ENCODE peak calls at places on chromosomes 5 and 9, in five cellular contexts. S is GM23338, L is HepG2, I is K562, J is GM12878. Q is an unnamed sample.

GRCh38 chr5:120803282-120803681 is 339.2 kb downstream of the PRR16 start:
- DNase-seq in S (peak; percentile 44), J (no peak), I (no peak), L (no peak), Q (no peak)

GRCh38 chr5:59231221-59231931 is 648.5 kb downstream of the RAB3C start:
- DNase-seq in L (no peak), I (no peak), J (no peak), S (no peak), Q (no peak)

GRCh38 chr5:107592515-107592914 is 78.2 kb downstream of the EFNA5 start:
- DNase-seq in L (no peak), J (no peak), S (no peak), I (no peak), Q (no peak)

GRCh38 chr5:103808464-103809106 is 246.0 kb upstream of the NUDT12 start:
- DNase-seq in L (peak; percentile 34), J (no peak), I (peak; percentile 36), S (peak; percentile 84), Q (peak; percentile 40)

GRCh38 chr5:3269400-3270169 is 326.0 kb upstream of the IRX1 start:
- DNase-seq in I (no peak), S (no peak), J (no peak), L (no peak), Q (no peak)

GRCh38 chr5:75522025-75522424 is 10.3 kb downstream of the POLK start:
- DNase-seq in J (no peak), S (no peak), L (no peak), I (no peak), Q (no peak)

GRCh38 chr9:4837768-4838546 is 45.2 kb downstream of the RCL1 start:
- DNase-seq in I (no peak), L (peak; percentile 81), J (no peak), S (no peak), Q (no peak)

GRCh38 chr5:180636403-180637075 is 12.9 kb downstream of the FLT4 start:
- DNase-seq in J (no peak), L (no peak), S (no peak), I (no peak), Q (no peak)

GRCh38 chr5:95448836-95449235 is 57.7 kb downstream of the FAM81B start:
- DNase-seq in S (no peak), I (no peak), L (no peak), J (no peak), Q (no peak)

GRCh38 chr9:89455356-89455824 is 42.5 kb downstream of the SEMA4D start:
- DNase-seq in S (no peak), I (no peak), L (no peak), J (no peak), Q (no peak)

GRCh38 chr5:132877938-132878337 is 4.5 kb downstream of the LEAP2 start:
- DNase-seq in S (no peak), I (no peak), L (no peak), J (no peak), Q (no peak)

GRCh38 chr5:43627028-43627427 is 24.0 kb downstream of the NNT start:
- DNase-seq in S (peak; percentile 88), I (peak; percentile 74), J (no peak), L (peak; percentile 70), Q (peak; percentile 81)
- TF ChIP-seq JUNB in S (no peak), I (no peak), J (no peak), L (no peak), Q (no peak)

GRCh38 chr5:158979749-158980521 is 119.8 kb downstream of the EBF1 start:
- DNase-seq in L (no peak), I (no peak), S (peak; percentile 22), J (no peak), Q (peak; percentile 60)
- TF ChIP-seq JUNB in L (no peak), I (no peak), S (no peak), J (no peak), Q (no peak)

DNA sequence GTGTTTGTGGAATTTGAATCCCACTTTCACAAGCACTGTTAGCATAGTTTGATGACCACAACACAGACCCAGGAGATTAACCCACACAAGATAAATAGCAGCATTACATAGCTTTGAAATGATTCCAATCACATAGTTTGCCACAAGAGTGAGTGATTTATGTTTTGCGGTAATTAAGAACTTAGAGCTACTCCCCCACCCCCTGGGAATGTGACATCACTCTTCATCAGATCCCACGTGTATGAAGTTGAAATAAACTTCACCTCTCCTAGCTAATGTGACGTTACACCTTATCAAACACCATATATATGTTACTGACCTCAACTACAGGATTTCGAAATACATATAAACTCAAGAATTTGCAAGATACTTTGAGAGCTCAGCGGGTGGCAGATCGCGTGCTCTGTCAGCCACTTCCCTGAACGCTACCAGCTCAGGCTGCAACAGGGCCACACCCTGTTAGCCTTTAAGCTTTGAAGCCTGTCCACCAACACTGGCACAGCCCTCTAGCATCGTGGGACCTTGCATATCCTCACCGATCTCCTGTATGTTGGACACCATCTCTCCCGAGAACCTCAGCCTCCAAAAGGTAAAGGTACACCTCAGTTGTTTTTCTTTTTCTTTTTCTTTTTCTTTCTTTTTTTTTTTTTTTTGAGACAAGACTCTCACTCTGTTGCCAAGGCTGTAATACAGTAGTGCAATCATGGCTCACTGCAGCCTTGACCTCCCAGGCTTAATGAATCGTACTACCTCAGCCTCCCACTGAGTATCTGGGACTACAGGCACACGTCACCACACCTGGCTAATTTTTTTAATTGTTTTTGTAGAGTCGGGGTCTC is 1.8 kb upstream of the AGTPBP1 start:
- DNase-seq in S (peak; percentile 50), J (no peak), L (peak; percentile 27), I (peak; percentile 13), Q (peak; percentile 71)
- TF ChIP-seq JUNB in S (no peak), J (no peak), L (no peak), I (no peak), Q (no peak)

GRCh38 chr9:546797-547223 is 294.7 kb upstream of the DMRT1 start:
- DNase-seq in S (peak; percentile 67), J (no peak), I (no peak), L (peak; percentile 16), Q (peak; percentile 16)
- TF ChIP-seq JUNB in S (no peak), J (no peak), I (no peak), L (no peak), Q (no peak)

GRCh38 chr9:16921855-16922254 is 51.4 kb upstream of the BNC2 start:
- DNase-seq in I (no peak), S (peak; percentile 23), L (no peak), J (no peak), Q (no peak)
- TF ChIP-seq JUNB in I (no peak), S (no peak), L (no peak), J (no peak), Q (peak; percentile 19)

GRCh38 chr5:350355-350754 is 28.8 kb downstream of the AHRR start:
- DNase-seq in S (peak; percentile 82), L (peak; percentile 9), J (no peak), I (peak; percentile 53), Q (no peak)
- TF ChIP-seq JUNB in S (no peak), L (no peak), J (no peak), I (no peak), Q (no peak)

DNA sequence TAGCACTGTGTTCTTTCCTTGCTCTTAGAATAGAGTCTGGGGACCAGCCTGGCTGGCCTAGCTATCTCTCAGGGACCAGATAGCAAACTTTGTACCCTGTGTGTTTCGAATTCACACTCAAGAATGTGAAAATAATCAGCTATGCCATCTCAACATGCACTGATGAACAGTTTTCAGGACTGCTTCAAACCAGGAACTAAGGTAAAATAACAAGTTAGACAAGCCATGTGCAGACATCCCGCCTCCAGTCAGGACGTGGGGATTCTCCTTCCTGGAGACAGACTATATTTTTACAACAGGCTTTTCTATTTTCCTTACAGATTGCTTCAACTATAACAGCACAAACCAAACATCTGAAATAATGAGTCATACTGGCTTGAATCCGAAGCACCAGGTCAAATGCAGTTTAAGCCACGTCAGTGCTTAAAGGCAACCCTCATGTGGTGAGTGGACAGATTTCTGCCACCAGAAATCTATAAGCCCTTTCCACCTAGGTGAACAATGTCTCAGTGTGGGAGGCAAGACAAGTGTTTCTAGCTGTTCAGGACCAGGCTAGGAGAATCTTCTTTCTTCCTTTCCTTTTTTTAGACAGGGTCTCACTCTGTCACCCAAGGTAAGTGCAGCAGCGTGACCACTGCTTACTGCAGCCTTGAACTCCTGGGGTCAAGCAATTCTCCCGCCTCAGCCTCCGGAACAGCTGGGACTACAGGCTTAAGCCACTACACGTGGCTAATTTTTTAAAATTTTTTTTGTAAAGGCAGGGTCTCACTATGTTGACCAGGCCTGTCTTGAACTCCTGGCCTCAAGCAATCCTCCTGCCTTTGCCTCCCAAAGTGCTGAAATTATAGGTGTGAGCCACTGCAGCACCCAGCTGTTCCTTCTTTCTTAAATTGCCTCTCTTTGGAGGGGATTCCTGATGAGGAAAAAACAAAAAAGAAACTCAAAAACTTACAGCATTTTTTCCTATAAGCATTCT is 53.3 kb downstream of the LHFPL2 start:
- DNase-seq in S (no peak), L (peak; percentile 88), J (no peak), I (peak; percentile 52), Q (peak; percentile 96)
- TF ChIP-seq JUNB in S (no peak), L (peak; percentile 46), J (no peak), I (no peak), Q (peak; percentile 93)